ENCODE peak calls at places on chromosomes 3 and 15, in seven cellular contexts. One of them, this sample, is unnamed.
A peak's percentile ranks its signal among the peaks of the same experiment; 100 is the strongest.

GRCh38 chr15:29570121-29570930 is 251.9 kb downstream of the TJP1 start:
- DNase-seq in IMR-90: no peak
- DNase-seq in H1: no peak
- DNase-seq in left ventricle myocardium inferior: no peak
- DNase-seq in brain microvascular endothelial cell: no peak
- DNase-seq in PC-3: no peak
- DNase-seq in stomach: no peak
- DNase-seq in this sample: no peak

GRCh38 chr3:139448104-139448503 is 28.2 kb downstream of the RBP2 start:
- DNase-seq in IMR-90: no peak
- DNase-seq in H1: no peak
- DNase-seq in left ventricle myocardium inferior: no peak
- DNase-seq in brain microvascular endothelial cell: no peak
- DNase-seq in PC-3: peak; percentile 32
- DNase-seq in stomach: no peak
- DNase-seq in this sample: no peak

GRCh38 chr3:78257956-78258530 is 1218.1 kb downstream of the ROBO2 start:
- DNase-seq in IMR-90: no peak
- DNase-seq in H1: no peak
- DNase-seq in left ventricle myocardium inferior: no peak
- DNase-seq in brain microvascular endothelial cell: no peak
- DNase-seq in PC-3: no peak
- DNase-seq in stomach: no peak
- DNase-seq in this sample: no peak

GRCh38 chr15:97115764-97116075 is 785.2 kb downstream of the NR2F2 start:
- DNase-seq in IMR-90: no peak
- DNase-seq in H1: no peak
- DNase-seq in left ventricle myocardium inferior: no peak
- DNase-seq in brain microvascular endothelial cell: no peak
- DNase-seq in PC-3: no peak
- DNase-seq in stomach: no peak
- DNase-seq in this sample: no peak

GRCh38 chr3:72141264-72141663 is 356.3 kb upstream of the PROK2 start:
- DNase-seq in IMR-90: no peak
- DNase-seq in H1: no peak
- DNase-seq in left ventricle myocardium inferior: no peak
- DNase-seq in brain microvascular endothelial cell: no peak
- DNase-seq in PC-3: no peak
- DNase-seq in stomach: no peak
- DNase-seq in this sample: no peak

GRCh38 chr3:14803981-14804834 is 14.6 kb upstream of the FGD5 start:
- DNase-seq in IMR-90: no peak
- DNase-seq in H1: no peak
- DNase-seq in left ventricle myocardium inferior: peak; percentile 44
- DNase-seq in brain microvascular endothelial cell: no peak
- DNase-seq in PC-3: no peak
- DNase-seq in stomach: no peak
- DNase-seq in this sample: no peak

GRCh38 chr3:53523346-53523745 is 28.9 kb downstream of the CACNA1D start:
- DNase-seq in IMR-90: no peak
- DNase-seq in H1: no peak
- DNase-seq in left ventricle myocardium inferior: no peak
- DNase-seq in brain microvascular endothelial cell: no peak
- DNase-seq in PC-3: no peak
- DNase-seq in stomach: no peak
- DNase-seq in this sample: no peak

GRCh38 chr3:47113669-47114365 is 50.1 kb downstream of the SETD2 start:
- DNase-seq in IMR-90: peak; percentile 92
- DNase-seq in H1: no peak
- DNase-seq in left ventricle myocardium inferior: no peak
- DNase-seq in brain microvascular endothelial cell: peak; percentile 38
- DNase-seq in PC-3: peak; percentile 77
- DNase-seq in stomach: no peak
- DNase-seq in this sample: no peak

GRCh38 chr3:47028146-47028545 is 48.7 kb downstream of the NBEAL2 start:
- DNase-seq in IMR-90: no peak
- DNase-seq in H1: no peak
- DNase-seq in left ventricle myocardium inferior: no peak
- DNase-seq in brain microvascular endothelial cell: no peak
- DNase-seq in PC-3: no peak
- DNase-seq in stomach: no peak
- DNase-seq in this sample: no peak

GRCh38 chr3:43727930-43728329 is 37.2 kb downstream of the ABHD5 start:
- DNase-seq in IMR-90: peak; percentile 53
- DNase-seq in H1: no peak
- DNase-seq in left ventricle myocardium inferior: no peak
- DNase-seq in brain microvascular endothelial cell: peak; percentile 26
- DNase-seq in PC-3: peak; percentile 16
- DNase-seq in stomach: no peak
- DNase-seq in this sample: no peak

GRCh38 chr3:113910966-113911365 is 36.8 kb upstream of the ZDHHC23 start:
- DNase-seq in IMR-90: peak; percentile 21
- DNase-seq in H1: no peak
- DNase-seq in left ventricle myocardium inferior: no peak
- DNase-seq in brain microvascular endothelial cell: no peak
- DNase-seq in PC-3: no peak
- DNase-seq in stomach: no peak
- DNase-seq in this sample: no peak

GRCh38 chr15:76682259-76682658 is 222.9 kb downstream of the SCAPER start:
- DNase-seq in IMR-90: no peak
- DNase-seq in H1: no peak
- DNase-seq in left ventricle myocardium inferior: no peak
- DNase-seq in brain microvascular endothelial cell: no peak
- DNase-seq in PC-3: no peak
- DNase-seq in stomach: no peak
- DNase-seq in this sample: no peak

GRCh38 chr15:87527416-87527815 is 729.1 kb downstream of the NTRK3 start:
- DNase-seq in IMR-90: no peak
- DNase-seq in H1: no peak
- DNase-seq in left ventricle myocardium inferior: no peak
- DNase-seq in brain microvascular endothelial cell: no peak
- DNase-seq in PC-3: peak; percentile 60
- DNase-seq in stomach: no peak
- DNase-seq in this sample: no peak

GRCh38 chr3:127411083-127411727 is 123.4 kb upstream of the PRR20G start:
- DNase-seq in IMR-90: no peak
- DNase-seq in H1: no peak
- DNase-seq in left ventricle myocardium inferior: no peak
- DNase-seq in brain microvascular endothelial cell: no peak
- DNase-seq in PC-3: no peak
- DNase-seq in stomach: no peak
- DNase-seq in this sample: no peak

GRCh38 chr3:156483426-156483825 is 71.5 kb downstream of the SSR3 start:
- DNase-seq in IMR-90: peak; percentile 86
- DNase-seq in H1: no peak
- DNase-seq in left ventricle myocardium inferior: no peak
- DNase-seq in brain microvascular endothelial cell: peak; percentile 76
- DNase-seq in PC-3: peak; percentile 92
- DNase-seq in stomach: no peak
- DNase-seq in this sample: peak; percentile 10

GRCh38 chr3:65194044-65194714 is 506.4 kb upstream of the ADAMTS9 start:
- DNase-seq in IMR-90: no peak
- DNase-seq in H1: no peak
- DNase-seq in left ventricle myocardium inferior: no peak
- DNase-seq in brain microvascular endothelial cell: no peak
- DNase-seq in PC-3: no peak
- DNase-seq in stomach: no peak
- DNase-seq in this sample: no peak

GRCh38 chr3:144763878-144764454 is 792.3 kb downstream of the DIPK2A start:
- DNase-seq in IMR-90: no peak
- DNase-seq in H1: no peak
- DNase-seq in left ventricle myocardium inferior: no peak
- DNase-seq in brain microvascular endothelial cell: no peak
- DNase-seq in PC-3: no peak
- DNase-seq in stomach: no peak
- DNase-seq in this sample: no peak

GRCh38 chr3:188840290-188840689 is 331.5 kb upstream of the TPRG1 start:
- DNase-seq in IMR-90: no peak
- DNase-seq in H1: no peak
- DNase-seq in left ventricle myocardium inferior: no peak
- DNase-seq in brain microvascular endothelial cell: no peak
- DNase-seq in PC-3: no peak
- DNase-seq in stomach: no peak
- DNase-seq in this sample: no peak

GRCh38 chr3:176079785-176080184 is 1117.5 kb downstream of the TBL1XR1 start:
- DNase-seq in IMR-90: no peak
- DNase-seq in H1: no peak
- DNase-seq in left ventricle myocardium inferior: no peak
- DNase-seq in brain microvascular endothelial cell: no peak
- DNase-seq in PC-3: no peak
- DNase-seq in stomach: no peak
- DNase-seq in this sample: no peak

GRCh38 chr3:191499307-191500125 is 38.6 kb downstream of the PYDC2 start:
- DNase-seq in IMR-90: peak; percentile 16
- DNase-seq in H1: no peak
- DNase-seq in left ventricle myocardium inferior: peak; percentile 42
- DNase-seq in brain microvascular endothelial cell: peak; percentile 54
- DNase-seq in PC-3: peak; percentile 54
- DNase-seq in stomach: peak; percentile 36
- DNase-seq in this sample: no peak

GRCh38 chr3:119580148-119580760 is 962 bp downstream of the ADPRH start:
- DNase-seq in IMR-90: no peak
- DNase-seq in H1: no peak
- DNase-seq in left ventricle myocardium inferior: peak; percentile 36
- DNase-seq in brain microvascular endothelial cell: peak; percentile 14
- DNase-seq in PC-3: no peak
- DNase-seq in stomach: no peak
- DNase-seq in this sample: peak; percentile 32

GRCh38 chr3:52429031-52429430 is 15.9 kb downstream of the SEMA3G start:
- DNase-seq in IMR-90: no peak
- DNase-seq in H1: no peak
- DNase-seq in left ventricle myocardium inferior: no peak
- DNase-seq in brain microvascular endothelial cell: no peak
- DNase-seq in PC-3: no peak
- DNase-seq in stomach: no peak
- DNase-seq in this sample: no peak

GRCh38 chr3:196736670-196737374 is 2.8 kb upstream of the PAK2 start:
- DNase-seq in IMR-90: no peak
- DNase-seq in H1: no peak
- DNase-seq in left ventricle myocardium inferior: no peak
- DNase-seq in brain microvascular endothelial cell: no peak
- DNase-seq in PC-3: no peak
- DNase-seq in stomach: no peak
- DNase-seq in this sample: no peak

GRCh38 chr3:185823280-185824044 is 1.4 kb downstream of the IGF2BP2 start:
- DNase-seq in IMR-90: peak; percentile 41
- DNase-seq in H1: no peak
- DNase-seq in left ventricle myocardium inferior: peak; percentile 40
- DNase-seq in brain microvascular endothelial cell: no peak
- DNase-seq in PC-3: peak; percentile 38
- DNase-seq in stomach: peak; percentile 59
- DNase-seq in this sample: peak; percentile 37

GRCh38 chr15:32107477-32108080 is 77.3 kb downstream of the CHRNA7 start:
- DNase-seq in IMR-90: no peak
- DNase-seq in H1: no peak
- DNase-seq in left ventricle myocardium inferior: no peak
- DNase-seq in brain microvascular endothelial cell: no peak
- DNase-seq in PC-3: no peak
- DNase-seq in stomach: no peak
- DNase-seq in this sample: no peak

GRCh38 chr15:67143646-67144045 is 78.2 kb downstream of the SMAD3 start:
- DNase-seq in IMR-90: no peak
- DNase-seq in H1: no peak
- DNase-seq in left ventricle myocardium inferior: no peak
- DNase-seq in brain microvascular endothelial cell: no peak
- DNase-seq in PC-3: peak; percentile 28
- DNase-seq in stomach: no peak
- DNase-seq in this sample: no peak
- TF ChIP-seq CTCF in IMR-90: no peak
- TF ChIP-seq CTCF in H1: no peak
- TF ChIP-seq CTCF in left ventricle myocardium inferior: no peak
- TF ChIP-seq CTCF in brain microvascular endothelial cell: no peak
- TF ChIP-seq CTCF in PC-3: no peak
- TF ChIP-seq CTCF in stomach: no peak
- TF ChIP-seq CTCF in this sample: no peak

DNA sequence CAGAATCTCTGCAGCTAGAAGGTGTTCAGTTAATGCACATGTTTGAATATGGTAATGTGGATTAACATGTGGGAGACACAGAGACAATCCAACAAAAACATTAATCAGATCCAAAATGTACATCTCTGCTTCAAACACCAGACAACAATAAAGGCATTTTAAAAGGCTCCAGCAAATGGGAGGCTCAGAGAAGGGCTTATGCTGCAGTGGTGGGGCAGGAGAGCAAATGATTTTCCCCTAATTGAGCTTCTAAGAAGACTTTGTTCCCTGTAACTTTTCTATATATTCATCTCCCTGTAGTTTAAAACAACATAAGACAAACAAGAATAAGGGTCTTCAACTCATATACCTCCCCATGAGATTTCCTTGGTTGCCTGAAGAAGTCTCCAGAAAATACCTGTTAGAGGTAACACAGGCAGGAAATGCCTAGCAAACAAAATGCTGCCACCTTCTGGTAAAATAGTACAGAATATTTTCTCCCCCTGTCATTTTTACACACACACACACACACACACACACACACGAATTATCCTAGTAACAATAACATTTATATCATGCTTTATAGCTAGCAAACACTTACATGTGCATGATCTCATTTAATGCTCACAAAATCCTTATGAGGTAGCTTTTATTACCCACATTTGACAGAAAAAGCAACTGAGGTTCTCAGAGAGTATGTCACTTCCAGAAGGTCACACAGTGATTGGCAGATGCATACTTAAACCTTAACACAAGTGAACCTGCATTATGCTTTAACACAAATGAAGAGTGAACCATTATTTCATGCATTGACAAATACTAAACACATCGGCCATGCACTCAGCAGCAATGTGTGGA is 123.4 kb upstream of the MB21D2 start:
- DNase-seq in IMR-90: peak; percentile 60
- DNase-seq in H1: no peak
- DNase-seq in left ventricle myocardium inferior: no peak
- DNase-seq in brain microvascular endothelial cell: peak; percentile 40
- DNase-seq in PC-3: peak; percentile 81
- DNase-seq in stomach: no peak
- DNase-seq in this sample: no peak
- TF ChIP-seq CTCF in IMR-90: peak; percentile 65
- TF ChIP-seq CTCF in H1: no peak
- TF ChIP-seq CTCF in left ventricle myocardium inferior: peak; percentile 68
- TF ChIP-seq CTCF in brain microvascular endothelial cell: peak; percentile 42
- TF ChIP-seq CTCF in PC-3: peak; percentile 83
- TF ChIP-seq CTCF in stomach: peak; percentile 37
- TF ChIP-seq CTCF in this sample: peak; percentile 52

DNA sequence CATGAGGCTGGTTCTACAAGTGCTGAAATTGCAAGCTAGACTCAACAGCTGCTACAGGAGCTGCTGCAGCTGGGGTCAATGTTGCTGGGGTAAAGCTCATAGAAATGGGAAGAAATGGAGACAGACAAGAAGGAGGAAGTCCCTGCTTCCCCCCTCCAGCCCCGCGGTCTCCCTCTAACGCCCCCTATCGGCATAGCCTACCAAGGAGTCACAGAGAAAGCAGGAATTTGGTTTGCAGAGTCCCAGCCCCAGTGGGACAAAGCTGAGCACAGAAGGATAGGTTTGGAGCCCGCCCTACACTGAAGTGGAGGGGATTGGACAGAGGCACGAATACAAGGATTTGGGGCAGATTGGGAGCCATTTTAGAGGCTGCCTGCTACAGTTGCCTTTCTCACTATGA is 176.9 kb upstream of the ANKRD28 start:
- DNase-seq in IMR-90: no peak
- DNase-seq in H1: peak; percentile 31
- DNase-seq in left ventricle myocardium inferior: no peak
- DNase-seq in brain microvascular endothelial cell: no peak
- DNase-seq in PC-3: no peak
- DNase-seq in stomach: no peak
- DNase-seq in this sample: no peak
- TF ChIP-seq CTCF in IMR-90: no peak
- TF ChIP-seq CTCF in H1: peak; percentile 82
- TF ChIP-seq CTCF in left ventricle myocardium inferior: no peak
- TF ChIP-seq CTCF in brain microvascular endothelial cell: peak; percentile 52
- TF ChIP-seq CTCF in PC-3: peak; percentile 44
- TF ChIP-seq CTCF in stomach: no peak
- TF ChIP-seq CTCF in this sample: peak; percentile 16

GRCh38 chr3:152040319-152040718 is 166.9 kb downstream of the SUCNR1 start:
- DNase-seq in IMR-90: no peak
- DNase-seq in H1: no peak
- DNase-seq in left ventricle myocardium inferior: no peak
- DNase-seq in brain microvascular endothelial cell: no peak
- DNase-seq in PC-3: no peak
- DNase-seq in stomach: no peak
- DNase-seq in this sample: no peak
- TF ChIP-seq CTCF in IMR-90: no peak
- TF ChIP-seq CTCF in H1: no peak
- TF ChIP-seq CTCF in left ventricle myocardium inferior: no peak
- TF ChIP-seq CTCF in brain microvascular endothelial cell: no peak
- TF ChIP-seq CTCF in PC-3: no peak
- TF ChIP-seq CTCF in stomach: no peak
- TF ChIP-seq CTCF in this sample: no peak